ENCODE peak calls at places on chromosomes 4 and X, in six cellular contexts. One of them, this sample, is unnamed.

GRCh38 chr4:9771069-9771468 is 10.4 kb upstream of the DRD5 start:
- DNase-seq in fibroblast of gingiva: no peak
- DNase-seq in lung: no peak
- DNase-seq in LoVo: no peak
- DNase-seq in Ammon's horn: no peak
- DNase-seq in NCI-H1092 treated with DMSO at 0.1 percent for 48 hours: no peak
- DNase-seq in this sample: no peak

GRCh38 chr4:153777421-153777820 is 11.5 kb downstream of the SFRP2 start:
- DNase-seq in fibroblast of gingiva: no peak
- DNase-seq in lung: no peak
- DNase-seq in LoVo: no peak
- DNase-seq in Ammon's horn: no peak
- DNase-seq in NCI-H1092 treated with DMSO at 0.1 percent for 48 hours: no peak
- DNase-seq in this sample: no peak

GRCh38 chr4:65604515-65604914 is 65.8 kb downstream of the EPHA5 start:
- DNase-seq in fibroblast of gingiva: no peak
- DNase-seq in lung: no peak
- DNase-seq in LoVo: no peak
- DNase-seq in Ammon's horn: no peak
- DNase-seq in NCI-H1092 treated with DMSO at 0.1 percent for 48 hours: no peak
- DNase-seq in this sample: no peak

GRCh38 chr4:3834921-3835521 is 68.8 kb downstream of the ADRA2C start:
- DNase-seq in fibroblast of gingiva: no peak
- DNase-seq in lung: no peak
- DNase-seq in LoVo: no peak
- DNase-seq in Ammon's horn: no peak
- DNase-seq in NCI-H1092 treated with DMSO at 0.1 percent for 48 hours: peak
- DNase-seq in this sample: no peak

GRCh38 chr4:102500371-102501175 is 586 bp upstream of the NFKB1 start:
- DNase-seq in fibroblast of gingiva: peak
- DNase-seq in lung: peak
- DNase-seq in LoVo: peak
- DNase-seq in Ammon's horn: peak
- DNase-seq in NCI-H1092 treated with DMSO at 0.1 percent for 48 hours: peak
- DNase-seq in this sample: peak

GRCh38 chr4:158996669-158997074 is 106.2 kb upstream of the RAPGEF2 start:
- DNase-seq in fibroblast of gingiva: peak
- DNase-seq in lung: no peak
- DNase-seq in LoVo: peak
- DNase-seq in Ammon's horn: no peak
- DNase-seq in NCI-H1092 treated with DMSO at 0.1 percent for 48 hours: peak
- DNase-seq in this sample: no peak

GRCh38 chr4:121147923-121148443 is 16.1 kb downstream of the TNIP3 start:
- DNase-seq in fibroblast of gingiva: peak
- DNase-seq in lung: no peak
- DNase-seq in LoVo: peak
- DNase-seq in Ammon's horn: no peak
- DNase-seq in NCI-H1092 treated with DMSO at 0.1 percent for 48 hours: no peak
- DNase-seq in this sample: no peak

GRCh38 chr4:1570291-1571164 is 113.6 kb downstream of the FAM53A start:
- DNase-seq in fibroblast of gingiva: no peak
- DNase-seq in lung: no peak
- DNase-seq in LoVo: no peak
- DNase-seq in Ammon's horn: no peak
- DNase-seq in NCI-H1092 treated with DMSO at 0.1 percent for 48 hours: no peak
- DNase-seq in this sample: no peak

GRCh38 chrX:38985375-38985774 is 184.1 kb downstream of the MID1IP1 start:
- DNase-seq in fibroblast of gingiva: no peak
- DNase-seq in lung: no peak
- DNase-seq in LoVo: no peak
- DNase-seq in Ammon's horn: peak
- DNase-seq in NCI-H1092 treated with DMSO at 0.1 percent for 48 hours: peak
- DNase-seq in this sample: peak

GRCh38 chr4:168098257-168098717 is 6.0 kb downstream of the ANXA10 start:
- DNase-seq in fibroblast of gingiva: no peak
- DNase-seq in lung: no peak
- DNase-seq in LoVo: peak
- DNase-seq in Ammon's horn: no peak
- DNase-seq in NCI-H1092 treated with DMSO at 0.1 percent for 48 hours: no peak
- DNase-seq in this sample: no peak

GRCh38 chrX:154436597-154437397 is at the start of gene GDI1:
- DNase-seq in fibroblast of gingiva: peak
- DNase-seq in lung: peak
- DNase-seq in LoVo: peak
- DNase-seq in Ammon's horn: peak
- DNase-seq in NCI-H1092 treated with DMSO at 0.1 percent for 48 hours: peak
- DNase-seq in this sample: no peak

GRCh38 chr4:97819314-97819713 is 324.0 kb downstream of the STPG2 start:
- DNase-seq in fibroblast of gingiva: no peak
- DNase-seq in lung: no peak
- DNase-seq in LoVo: no peak
- DNase-seq in Ammon's horn: no peak
- DNase-seq in NCI-H1092 treated with DMSO at 0.1 percent for 48 hours: no peak
- DNase-seq in this sample: no peak

GRCh38 chr4:651884-652642 is 22.0 kb downstream of the ATP5ME start:
- DNase-seq in fibroblast of gingiva: no peak
- DNase-seq in lung: no peak
- DNase-seq in LoVo: no peak
- DNase-seq in Ammon's horn: no peak
- DNase-seq in NCI-H1092 treated with DMSO at 0.1 percent for 48 hours: no peak
- DNase-seq in this sample: no peak

GRCh38 chrX:39605183-39605582 is 492.6 kb downstream of the BCOR start:
- DNase-seq in fibroblast of gingiva: no peak
- DNase-seq in lung: no peak
- DNase-seq in LoVo: no peak
- DNase-seq in Ammon's horn: no peak
- DNase-seq in NCI-H1092 treated with DMSO at 0.1 percent for 48 hours: no peak
- DNase-seq in this sample: no peak

GRCh38 chr4:145234086-145234694 is 53.8 kb upstream of the OTUD4 start:
- DNase-seq in fibroblast of gingiva: peak
- DNase-seq in lung: no peak
- DNase-seq in LoVo: peak
- DNase-seq in Ammon's horn: peak
- DNase-seq in NCI-H1092 treated with DMSO at 0.1 percent for 48 hours: peak
- DNase-seq in this sample: peak

GRCh38 chrX:39199429-39199828 is 398.2 kb downstream of the MID1IP1 start:
- DNase-seq in fibroblast of gingiva: no peak
- DNase-seq in lung: no peak
- DNase-seq in LoVo: peak
- DNase-seq in Ammon's horn: no peak
- DNase-seq in NCI-H1092 treated with DMSO at 0.1 percent for 48 hours: no peak
- DNase-seq in this sample: no peak

GRCh38 chr4:42995343-42995944 is 102.9 kb downstream of the GRXCR1 start:
- DNase-seq in fibroblast of gingiva: no peak
- DNase-seq in lung: no peak
- DNase-seq in LoVo: peak
- DNase-seq in Ammon's horn: peak
- DNase-seq in NCI-H1092 treated with DMSO at 0.1 percent for 48 hours: peak
- DNase-seq in this sample: peak

GRCh38 chr4:101400096-101400495 is 52.8 kb upstream of the PPP3CA start:
- DNase-seq in fibroblast of gingiva: no peak
- DNase-seq in lung: no peak
- DNase-seq in LoVo: no peak
- DNase-seq in Ammon's horn: no peak
- DNase-seq in NCI-H1092 treated with DMSO at 0.1 percent for 48 hours: no peak
- DNase-seq in this sample: no peak

GRCh38 chrX:142804085-142804484 is 221.6 kb upstream of the SPANXN4 start:
- DNase-seq in fibroblast of gingiva: no peak
- DNase-seq in lung: no peak
- DNase-seq in LoVo: no peak
- DNase-seq in Ammon's horn: no peak
- DNase-seq in NCI-H1092 treated with DMSO at 0.1 percent for 48 hours: no peak
- DNase-seq in this sample: no peak

GRCh38 chr4:108536577-108536976 is 83.8 kb upstream of the RPL34 start:
- DNase-seq in fibroblast of gingiva: no peak
- DNase-seq in lung: no peak
- DNase-seq in LoVo: peak
- DNase-seq in Ammon's horn: no peak
- DNase-seq in NCI-H1092 treated with DMSO at 0.1 percent for 48 hours: no peak
- DNase-seq in this sample: no peak

GRCh38 chr4:75848891-75849290 is 53.4 kb downstream of the PPEF2 start:
- DNase-seq in fibroblast of gingiva: no peak
- DNase-seq in lung: no peak
- DNase-seq in LoVo: no peak
- DNase-seq in Ammon's horn: no peak
- DNase-seq in NCI-H1092 treated with DMSO at 0.1 percent for 48 hours: no peak
- DNase-seq in this sample: no peak

GRCh38 chrX:69158166-69159040 is 6.8 kb downstream of the PJA1 start:
- DNase-seq in fibroblast of gingiva: peak
- DNase-seq in lung: peak
- DNase-seq in LoVo: peak
- DNase-seq in Ammon's horn: no peak
- DNase-seq in NCI-H1092 treated with DMSO at 0.1 percent for 48 hours: peak
- DNase-seq in this sample: peak

GRCh38 chr4:5746829-5747745 is 36.1 kb downstream of the EVC start:
- DNase-seq in fibroblast of gingiva: peak
- DNase-seq in lung: no peak
- DNase-seq in LoVo: no peak
- DNase-seq in Ammon's horn: no peak
- DNase-seq in NCI-H1092 treated with DMSO at 0.1 percent for 48 hours: no peak
- DNase-seq in this sample: no peak

GRCh38 chrX:38110231-38110630 is 103.9 kb downstream of the SYTL5 start:
- DNase-seq in fibroblast of gingiva: no peak
- DNase-seq in lung: no peak
- DNase-seq in LoVo: no peak
- DNase-seq in Ammon's horn: no peak
- DNase-seq in NCI-H1092 treated with DMSO at 0.1 percent for 48 hours: no peak
- DNase-seq in this sample: no peak

GRCh38 chrX:23373129-23373804 is 38.6 kb downstream of the PTCHD1 start:
- DNase-seq in fibroblast of gingiva: peak
- DNase-seq in lung: no peak
- DNase-seq in LoVo: no peak
- DNase-seq in Ammon's horn: peak
- DNase-seq in NCI-H1092 treated with DMSO at 0.1 percent for 48 hours: no peak
- DNase-seq in this sample: no peak

GRCh38 chr4:76339364-76339763 is 32.8 kb downstream of the STBD1 start:
- DNase-seq in fibroblast of gingiva: no peak
- DNase-seq in lung: no peak
- DNase-seq in LoVo: no peak
- DNase-seq in Ammon's horn: no peak
- DNase-seq in NCI-H1092 treated with DMSO at 0.1 percent for 48 hours: no peak
- DNase-seq in this sample: peak

GRCh38 chr4:72909461-72909860 is 160.1 kb downstream of the COX18 start:
- DNase-seq in fibroblast of gingiva: no peak
- DNase-seq in lung: no peak
- DNase-seq in LoVo: no peak
- DNase-seq in Ammon's horn: no peak
- DNase-seq in NCI-H1092 treated with DMSO at 0.1 percent for 48 hours: no peak
- DNase-seq in this sample: peak

GRCh38 chrX:8179653-8180052 is 8.6 kb upstream of the VCX2 start:
- DNase-seq in fibroblast of gingiva: no peak
- DNase-seq in lung: no peak
- DNase-seq in LoVo: no peak
- DNase-seq in Ammon's horn: peak
- DNase-seq in NCI-H1092 treated with DMSO at 0.1 percent for 48 hours: no peak
- DNase-seq in this sample: peak

GRCh38 chr4:126223784-126224407 is 909.1 kb downstream of the FAT4 start:
- DNase-seq in fibroblast of gingiva: peak
- DNase-seq in lung: no peak
- DNase-seq in LoVo: no peak
- DNase-seq in Ammon's horn: no peak
- DNase-seq in NCI-H1092 treated with DMSO at 0.1 percent for 48 hours: peak
- DNase-seq in this sample: peak

GRCh38 chr4:37584530-37585060 is 101.6 kb downstream of the RELL1 start:
- DNase-seq in fibroblast of gingiva: no peak
- DNase-seq in lung: no peak
- DNase-seq in LoVo: no peak
- DNase-seq in Ammon's horn: no peak
- DNase-seq in NCI-H1092 treated with DMSO at 0.1 percent for 48 hours: no peak
- DNase-seq in this sample: no peak